ENCODE peak calls at places on chromosomes 6 and 20, in seven cellular contexts. U is immature natural killer cell; M is NCI-H187; R is effector CD4-positive, alpha-beta T cell; A is HEK293T; K is non-pigmented ciliary epithelial cell; H is neuronal stem cell. C is an unnamed sample.

GRCh38 chr20:23009636-23010035 is 25.5 kb upstream of the SSTR4 start:
- DNase-seq in U (no peak), M (no peak), R (no peak), A (no peak), K (no peak), H (no peak), C (no peak)

GRCh38 chr20:19430641-19431307 is 218.3 kb downstream of the SLC24A3 start:
- DNase-seq in U (no peak), M (no peak), R (no peak), A (no peak), K (no peak), H (no peak), C (no peak)

GRCh38 chr6:131107166-131107565 is 28.1 kb upstream of the AKAP7 start:
- DNase-seq in U (no peak), M (no peak), R (no peak), A (no peak), K (peak; percentile 76), H (no peak), C (no peak)

GRCh38 chr6:100454571-100455229 is 10.0 kb downstream of the SIM1 start:
- DNase-seq in U (no peak), M (no peak), R (no peak), A (no peak), K (no peak), H (no peak), C (no peak)

GRCh38 chr6:112233864-112234263 is 20.5 kb downstream of the LAMA4 start:
- DNase-seq in U (no peak), M (no peak), R (no peak), A (no peak), K (no peak), H (no peak), C (no peak)

GRCh38 chr6:108927927-108928326 is 79.7 kb downstream of the ARMC2 start:
- DNase-seq in U (no peak), M (no peak), R (no peak), A (no peak), K (no peak), H (no peak), C (no peak)

GRCh38 chr6:12291785-12292604 is 1.8 kb downstream of the EDN1 start:
- DNase-seq in U (no peak), M (no peak), R (no peak), A (no peak), K (no peak), H (peak; percentile 27), C (no peak)

GRCh38 chr20:53654932-53655674 is 61.5 kb upstream of the ZNF217 start:
- DNase-seq in U (no peak), M (no peak), R (no peak), A (no peak), K (no peak), H (no peak), C (no peak)